ENCODE peak calls at places on chromosome 20, in four cellular contexts. Q is breast epithelium, X is A549, P is PC-9. J is an unnamed sample.

GRCh38 chr20:19336601-19337000 is 124.2 kb downstream of the SLC24A3 start:
- DNase-seq in Q (no peak), P (no peak), X (no peak), J (no peak)

GRCh38 chr20:64136004-64136710 is 28.1 kb upstream of the MYT1 start:
- DNase-seq in X (no peak), P (no peak), Q (no peak), J (no peak)

GRCh38 chr20:25418779-25419178 is 11.3 kb downstream of the GINS1 start:
- DNase-seq in Q (no peak), X (no peak), P (peak), J (no peak)

GRCh38 chr20:62891111-62891510 is 29.5 kb upstream of the TCFL5 start:
- DNase-seq in P (no peak), Q (no peak), X (no peak), J (no peak)

GRCh38 chr20:400451-401275 is 7.4 kb upstream of the RBCK1 start:
- DNase-seq in X (peak), Q (no peak), P (no peak), J (no peak)

GRCh38 chr20:45111799-45112471 is 3.0 kb downstream of the WFDC5 start:
- DNase-seq in Q (no peak), P (no peak), X (no peak), J (no peak)

GRCh38 chr20:2919518-2920245 is 46.4 kb downstream of the PTPRA start:
- DNase-seq in X (no peak), P (no peak), Q (no peak), J (no peak)

GRCh38 chr20:11473971-11474370 is 443.7 kb upstream of the BTBD3 start:
- DNase-seq in P (no peak), Q (no peak), X (no peak), J (no peak)

GRCh38 chr20:46195264-46196038 is 77.3 kb downstream of the CD40 start:
- DNase-seq in Q (no peak), X (no peak), P (no peak), J (no peak)

GRCh38 chr20:15176929-15177328 is 839.5 kb upstream of the FLRT3 start:
- DNase-seq in X (no peak), P (no peak), Q (no peak), J (no peak)

GRCh38 chr20:61643631-61644386 is 391.7 kb downstream of the CDH4 start:
- DNase-seq in Q (no peak), P (no peak), X (no peak), J (no peak)

GRCh38 chr20:39880890-39881289 is 808.1 kb downstream of the MAFB start:
- DNase-seq in P (no peak), X (peak), Q (no peak), J (peak)

GRCh38 chr20:47204008-47204745 is 152.3 kb downstream of the ZMYND8 start:
- DNase-seq in Q (peak), P (peak), X (no peak), J (no peak)

GRCh38 chr20:64108731-64109389 is 1.5 kb upstream of the NPBWR2 start:
- DNase-seq in Q (peak), X (no peak), P (peak), J (no peak)

GRCh38 chr20:45948742-45949541 is 14.5 kb downstream of the PCIF1 start:
- DNase-seq in P (peak), Q (no peak), X (no peak), J (no peak)

GRCh38 chr20:20333866-20334265 is 34.0 kb upstream of the INSM1 start:
- DNase-seq in Q (no peak), P (no peak), X (no peak), J (no peak)

GRCh38 chr20:4951299-4951698 is 50.0 kb downstream of the SLC23A2 start:
- DNase-seq in Q (no peak), P (peak), X (peak), J (peak)

GRCh38 chr20:9460518-9460917 is 53.9 kb upstream of the LAMP5 start:
- DNase-seq in X (peak), Q (no peak), P (no peak), J (no peak)

GRCh38 chr20:19347943-19348456 is 135.6 kb downstream of the SLC24A3 start:
- DNase-seq in Q (no peak), X (no peak), P (no peak), J (no peak)

GRCh38 chr20:60478533-60478932 is 520.3 kb downstream of the CDH26 start:
- DNase-seq in Q (no peak), P (no peak), X (no peak), J (no peak)

GRCh38 chr20:51022803-51023616 is at the start of gene KCNG1:
- DNase-seq in Q (peak), P (no peak), X (peak), J (peak)

GRCh38 chr20:21505161-21505809 is 8.6 kb downstream of the NKX2-2 start:
- DNase-seq in P (no peak), X (peak), Q (peak), J (no peak)

GRCh38 chr20:6623989-6624388 is 143.5 kb upstream of the BMP2 start:
- DNase-seq in P (no peak), X (no peak), Q (no peak), J (no peak)

GRCh38 chr20:47196091-47197081 is 160.1 kb downstream of the ZMYND8 start:
- DNase-seq in P (peak), X (peak), Q (no peak), J (peak)

GRCh38 chr20:32333988-32334885 is 23.9 kb upstream of the ASXL1 start:
- DNase-seq in P (no peak), X (no peak), Q (peak), J (no peak)

GRCh38 chr20:50012282-50013263 is 29.8 kb downstream of the SNAI1 start:
- DNase-seq in Q (no peak), P (no peak), X (no peak), J (no peak)

GRCh38 chr20:2759143-2759542 is 41.3 kb downstream of the CPXM1 start:
- DNase-seq in X (no peak), P (no peak), Q (no peak), J (no peak)

GRCh38 chr20:64105846-64106434 is 1.4 kb downstream of the NPBWR2 start:
- DNase-seq in Q (no peak), P (peak), X (no peak), J (no peak)

GRCh38 chr20:64222273-64222672 is 33.3 kb upstream of the PCMTD2 start:
- DNase-seq in P (peak), Q (no peak), X (no peak), J (no peak)

GRCh38 chr20:3194617-3195280 is 9.7 kb downstream of the DDRGK1 start:
- DNase-seq in X (no peak), Q (no peak), P (no peak), J (no peak)

GRCh38 chr20:61448396-61448795 is 196.3 kb downstream of the CDH4 start:
- DNase-seq in Q (no peak), X (no peak), P (no peak), J (no peak)

GRCh38 chr20:50053790-50054547 is 59.0 kb downstream of the UBE2V1 start:
- DNase-seq in P (no peak), X (no peak), Q (no peak), J (no peak)

GRCh38 chr20:57282691-57283361 is 16.4 kb upstream of the BMP7 start:
- DNase-seq in P (no peak), Q (no peak), X (no peak), J (no peak)

GRCh38 chr20:47992021-47992467 is 206.8 kb upstream of the SULF2 start:
- DNase-seq in Q (no peak), X (no peak), P (no peak), J (no peak)

GRCh38 chr20:49747707-49748524 is 34.2 kb upstream of the B4GALT5 start:
- DNase-seq in P (no peak), Q (peak), X (no peak), J (no peak)

J was measured in T1000.